ENCODE peak calls at places on chromosome 9, in five cellular contexts. U, Y, C, Z and A are unnamed samples.

GRCh38 chr9:79471577-79472543 is 99.9 kb upstream of the TLE4 start:
- DNase-seq in U (no peak), Y (peak), C (peak), Z (no peak), A (peak)

GRCh38 chr9:35538361-35539234 is 48.7 kb downstream of the RUSC2 start:
- DNase-seq in U (no peak), Y (peak), C (peak), Z (no peak), A (no peak)

GRCh38 chr9:91725651-91726050 is 224.4 kb downstream of the ROR2 start:
- DNase-seq in U (no peak), Y (no peak), C (no peak), Z (no peak), A (no peak)

GRCh38 chr9:136921307-136921706 is 23.2 kb downstream of the FBXW5 start:
- DNase-seq in U (no peak), Y (no peak), C (no peak), Z (no peak), A (no peak)

GRCh38 chr9:19662213-19662612 is 126.6 kb downstream of the SLC24A2 start:
- DNase-seq in U (no peak), Y (no peak), C (no peak), Z (no peak), A (no peak)

GRCh38 chr9:115694014-115694413 is 459.6 kb upstream of the PAPPA start:
- DNase-seq in U (no peak), Y (peak), C (no peak), Z (peak), A (peak)

GRCh38 chr9:18824095-18824666 is 208.8 kb downstream of the SAXO1 start:
- DNase-seq in U (peak), Y (no peak), C (no peak), Z (no peak), A (peak)

GRCh38 chr9:128992995-128993394 is 35.1 kb downstream of the SH3GLB2 start:
- DNase-seq in U (no peak), Y (peak), C (no peak), Z (no peak), A (no peak)

GRCh38 chr9:5869315-5870019 is 21.2 kb upstream of the MLANA start:
- DNase-seq in U (no peak), Y (peak), C (no peak), Z (no peak), A (peak)

GRCh38 chr9:127910613-127911205 is 6.1 kb downstream of the ST6GALNAC4 start:
- DNase-seq in U (no peak), Y (no peak), C (no peak), Z (no peak), A (peak)

GRCh38 chr9:37622462-37622861 is 28.3 kb upstream of the FRMPD1 start:
- DNase-seq in U (no peak), Y (no peak), C (no peak), Z (no peak), A (no peak)

GRCh38 chr9:95874303-95874988 is 1.0 kb upstream of the ERCC6L2 start:
- DNase-seq in U (no peak), Y (no peak), C (no peak), Z (no peak), A (peak)

GRCh38 chr9:132730054-132731033 is 60.1 kb downstream of the GTF3C4 start:
- DNase-seq in U (no peak), Y (no peak), C (no peak), Z (no peak), A (no peak)

GRCh38 chr9:2729721-2730120 is 12.4 kb downstream of the KCNV2 start:
- DNase-seq in U (no peak), Y (no peak), C (no peak), Z (no peak), A (no peak)

GRCh38 chr9:124480621-124480981 is 26.6 kb downstream of the NR5A1 start:
- DNase-seq in U (peak), Y (peak), C (no peak), Z (no peak), A (peak)

GRCh38 chr9:98640394-98640793 is 68.3 kb downstream of the GABBR2 start:
- DNase-seq in U (no peak), Y (no peak), C (no peak), Z (no peak), A (no peak)

GRCh38 chr9:93896496-93897033 is 58.6 kb downstream of the BARX1 start:
- DNase-seq in U (no peak), Y (no peak), C (peak), Z (no peak), A (no peak)